ENCODE peak calls at places on chromosomes 1 and 21, in seven cellular contexts. V is left ventricle myocardium superior; G is mucosa of gallbladder; Q is AG09309; F is NCI-H774; R is HT-29; M is stimulated activated CD8-positive, alpha-beta memory T cell treated with anti-CD3 and anti-CD28 coated beads, Interleukin-2, amount 100 ng/mL, for 1 hour. U is an unnamed sample.

GRCh38 chr1:72564749-72565148 is 282.4 kb upstream of the NEGR1 start:
- DNase-seq in R (no peak), V (no peak), M (no peak), Q (no peak), G (no peak), F (no peak), U (no peak)

GRCh38 chr1:244264163-244264562 is 187.5 kb downstream of the ADSS2 start:
- DNase-seq in G (no peak), R (no peak), Q (no peak), M (no peak), V (no peak), F (no peak), U (no peak)

GRCh38 chr1:78570539-78570938 is 49.7 kb upstream of the IFI44L start:
- DNase-seq in V (no peak), F (no peak), M (no peak), G (no peak), R (no peak), Q (no peak), U (peak)

GRCh38 chr1:2875677-2876531 is 74.4 kb upstream of the TTC34 start:
- DNase-seq in F (no peak), M (no peak), Q (no peak), R (peak), V (peak), G (peak), U (no peak)

GRCh38 chr1:85898861-85899260 is 190.6 kb upstream of the ZNHIT6 start:
- DNase-seq in Q (no peak), V (no peak), M (no peak), R (no peak), F (no peak), G (no peak), U (no peak)

GRCh38 chr1:6424619-6425593 is at the start of gene ESPN:
- DNase-seq in V (no peak), M (no peak), G (no peak), Q (no peak), F (no peak), R (no peak), U (no peak)

GRCh38 chr1:1085171-1085841 is 11.2 kb upstream of the RNF223 start:
- DNase-seq in V (no peak), F (no peak), Q (no peak), G (no peak), M (no peak), R (no peak), U (no peak)

GRCh38 chr21:23478381-23478780 is 2128.9 kb downstream of the MRPL39 start:
- DNase-seq in G (no peak), M (no peak), Q (no peak), F (no peak), R (no peak), V (no peak), U (no peak)

GRCh38 chr1:41784516-41785279 is 134.0 kb downstream of the HIVEP3 start:
- DNase-seq in M (no peak), V (no peak), F (no peak), G (no peak), R (no peak), Q (peak), U (no peak)

GRCh38 chr1:212167098-212167497 is 118.1 kb upstream of the PPP2R5A start:
- DNase-seq in G (peak), R (no peak), Q (peak), V (peak), M (no peak), F (no peak), U (no peak)

GRCh38 chr1:66207484-66207883 is 326.5 kb upstream of the SGIP1 start:
- DNase-seq in G (peak), F (no peak), R (no peak), Q (peak), V (no peak), M (no peak), U (no peak)

GRCh38 chr1:156623946-156624813 is 5.0 kb downstream of the HAPLN2 start:
- DNase-seq in Q (no peak), G (no peak), F (peak), M (no peak), R (peak), V (peak), U (no peak)

GRCh38 chr1:207619833-207620572 is 24.9 kb upstream of the CR1L start:
- DNase-seq in G (peak), V (no peak), Q (peak), M (no peak), F (peak), R (peak), U (peak)

GRCh38 chr1:223133824-223134435 is 9.1 kb downstream of the TLR5 start:
- DNase-seq in M (peak), Q (peak), V (peak), R (peak), F (peak), G (peak), U (peak)

GRCh38 chr21:15560383-15561056 is 169.3 kb upstream of the USP25 start:
- DNase-seq in R (no peak), G (no peak), V (no peak), Q (no peak), F (no peak), M (no peak), U (no peak)

GRCh38 chr1:201518105-201518504 is 11.2 kb upstream of the CSRP1 start:
- DNase-seq in M (no peak), F (no peak), R (no peak), V (no peak), Q (no peak), G (no peak), U (no peak)

GRCh38 chr1:220631238-220631842 is 58.8 kb upstream of the C1orf115 start:
- DNase-seq in G (no peak), M (no peak), F (no peak), V (no peak), Q (no peak), R (no peak), U (no peak)

GRCh38 chr1:119790481-119791198 is 20.6 kb downstream of the REG4 start:
- DNase-seq in V (no peak), Q (no peak), R (no peak), G (no peak), F (no peak), M (no peak), U (no peak)

GRCh38 chr1:68542586-68542985 is 45.7 kb upstream of the DEPDC1 start:
- DNase-seq in G (no peak), Q (no peak), F (no peak), R (peak), M (no peak), V (no peak), U (no peak)

GRCh38 chr1:42316292-42316691 is 18.7 kb downstream of the FOXJ3 start:
- DNase-seq in M (no peak), F (no peak), G (no peak), Q (no peak), R (no peak), V (no peak), U (no peak)

GRCh38 chr1:198837276-198838021 is 198.6 kb downstream of the PTPRC start:
- DNase-seq in Q (no peak), G (no peak), V (no peak), F (no peak), M (no peak), R (peak), U (no peak)

GRCh38 chr1:2412773-2413494 is 570 bp upstream of the PEX10 start:
- DNase-seq in R (peak), M (no peak), G (no peak), V (no peak), F (peak), Q (no peak), U (peak)

GRCh38 chr1:14259191-14259757 is 339.2 kb upstream of the KAZN start:
- DNase-seq in M (no peak), G (peak), R (no peak), Q (no peak), F (no peak), V (peak), U (no peak)

GRCh38 chr1:208024406-208024805 is 113.5 kb upstream of the CD34 start:
- DNase-seq in R (no peak), G (no peak), V (no peak), F (no peak), Q (no peak), M (no peak), U (no peak)

GRCh38 chr1:92094595-92094994 is 14.4 kb downstream of the BTBD8 start:
- DNase-seq in V (no peak), M (no peak), G (no peak), Q (no peak), F (no peak), R (no peak), U (no peak)

GRCh38 chr1:145995964-145996432 is 381 bp downstream of the TXNIP start:
- DNase-seq in Q (no peak), M (no peak), G (no peak), V (no peak), R (peak), F (no peak), U (no peak)

GRCh38 chr1:66182551-66183178 is 351.3 kb upstream of the SGIP1 start:
- DNase-seq in G (no peak), V (no peak), M (no peak), F (no peak), R (no peak), Q (peak), U (no peak)

GRCh38 chr1:47934243-47934805 is 62.9 kb downstream of the TRABD2B start:
- DNase-seq in V (peak), G (peak), F (no peak), M (no peak), R (no peak), Q (peak), U (no peak)

GRCh38 chr1:12447301-12447700 is 170.7 kb downstream of the DHRS3 start:
- DNase-seq in Q (peak), F (no peak), R (no peak), G (no peak), V (no peak), M (no peak), U (no peak)